ENCODE peak calls at places on chromosomes 16 and 17, in four cellular contexts. Y is effector memory CD8-positive, alpha-beta T cell; H is GDM1; D is right atrium auricular region. X is an unnamed sample.

GRCh38 chr17:28317965-28318758 is 838 bp upstream of the TMEM97 start:
- DNase-seq in Y (no peak), H (no peak), D (no peak), X (no peak)

GRCh38 chr17:40168262-40168832 is 8.9 kb upstream of the RAPGEFL1 start:
- DNase-seq in Y (peak), H (peak), D (no peak), X (no peak)

GRCh38 chr17:79047923-79048825 is 24.2 kb downstream of the C1QTNF1 start:
- DNase-seq in Y (no peak), H (no peak), D (no peak), X (peak)

GRCh38 chr17:19397556-19398041 is 10.6 kb upstream of the MFAP4 start:
- DNase-seq in Y (no peak), H (no peak), D (no peak), X (no peak)

GRCh38 chr16:29678691-29679267 is at the start of gene QPRT:
- DNase-seq in Y (no peak), H (peak), D (no peak), X (no peak)

GRCh38 chr16:4410335-4411075 is 5.9 kb downstream of the CORO7 start:
- DNase-seq in Y (no peak), H (no peak), D (no peak), X (no peak)

GRCh38 chr17:80892019-80892855 is 99.4 kb upstream of the CHMP6 start:
- DNase-seq in Y (peak), H (peak), D (no peak), X (peak)

GRCh38 chr16:87956771-87957279 is 5.6 kb downstream of the BANP start:
- DNase-seq in Y (no peak), H (no peak), D (no peak), X (no peak)

GRCh38 chr17:64628641-64629040 is 33.5 kb downstream of the SMURF2 start:
- DNase-seq in Y (no peak), H (no peak), D (no peak), X (no peak)

GRCh38 chr16:53882310-53882709 is 178.4 kb downstream of the FTO start:
- DNase-seq in Y (no peak), H (no peak), D (no peak), X (no peak)

GRCh38 chr17:66789093-66789492 is 45.8 kb upstream of the CACNG5 start:
- DNase-seq in Y (no peak), H (no peak), D (no peak), X (no peak)

GRCh38 chr16:31273676-31274075 is 13.9 kb downstream of the ITGAM start:
- DNase-seq in Y (no peak), H (no peak), D (peak), X (no peak)

GRCh38 chr17:61574542-61575351 is 16.3 kb downstream of the NACA2 start:
- DNase-seq in Y (no peak), H (no peak), D (no peak), X (no peak)

GRCh38 chr16:7456221-7456620 is 123.6 kb downstream of the RBFOX1 start:
- DNase-seq in Y (no peak), H (no peak), D (no peak), X (no peak)